ENCODE peak calls at places on chromosomes 3 and 15, in five cellular contexts. One of them, this sample, is unnamed. For H3K4me1, the result is how much of the 10 kb centered on the place peaks cover.

GRCh38 chr3:197484204-197484901 is 71.4 kb downstream of the BDH1 start:
- DNase-seq in mammary epithelial cell: no peak
- DNase-seq in astrocyte: no peak
- DNase-seq in H1: no peak
- DNase-seq in K562: no peak
- DNase-seq in this sample: no peak

GRCh38 chr3:108051005-108051404 is 39.8 kb downstream of the CD47 start:
- DNase-seq in K562: no peak
- DNase-seq in astrocyte: peak
- DNase-seq in mammary epithelial cell: no peak
- DNase-seq in H1: no peak
- DNase-seq in this sample: peak

GRCh38 chr3:70358978-70359580 is 46.6 kb upstream of the MDFIC2 start:
- DNase-seq in astrocyte: peak
- DNase-seq in mammary epithelial cell: peak
- DNase-seq in H1: no peak
- DNase-seq in K562: no peak
- DNase-seq in this sample: peak

GRCh38 chr3:141710888-141711616 is 27.0 kb upstream of the RNF7 start:
- DNase-seq in mammary epithelial cell: peak
- DNase-seq in K562: no peak
- DNase-seq in H1: no peak
- DNase-seq in astrocyte: peak
- DNase-seq in this sample: peak

GRCh38 chr15:52491460-52491859 is 37.2 kb downstream of the MYO5A start:
- DNase-seq in K562: no peak
- DNase-seq in mammary epithelial cell: no peak
- DNase-seq in H1: no peak
- DNase-seq in astrocyte: no peak
- DNase-seq in this sample: peak

GRCh38 chr3:45944830-45945620 is 1.8 kb downstream of the CXCR6 start:
- DNase-seq in H1: no peak
- DNase-seq in astrocyte: no peak
- DNase-seq in K562: no peak
- DNase-seq in mammary epithelial cell: no peak
- DNase-seq in this sample: no peak

GRCh38 chr3:67790043-67790442 is 135.6 kb upstream of the SUCLG2 start:
- DNase-seq in K562: peak
- DNase-seq in mammary epithelial cell: peak
- DNase-seq in H1: peak
- DNase-seq in astrocyte: peak
- DNase-seq in this sample: peak

GRCh38 chr3:115766587-115767492 is 143.5 kb downstream of the GAP43 start:
- DNase-seq in K562: no peak
- DNase-seq in mammary epithelial cell: peak
- DNase-seq in H1: no peak
- DNase-seq in astrocyte: peak
- DNase-seq in this sample: peak

GRCh38 chr3:167941234-167941995 is 154.3 kb downstream of the GOLIM4 start:
- DNase-seq in astrocyte: peak
- DNase-seq in mammary epithelial cell: peak
- DNase-seq in H1: no peak
- DNase-seq in K562: peak
- DNase-seq in this sample: peak

GRCh38 chr3:129665024-129665768 is 58.7 kb upstream of the PLXND1 start:
- DNase-seq in mammary epithelial cell: peak
- DNase-seq in H1: no peak
- DNase-seq in astrocyte: peak
- DNase-seq in K562: no peak
- DNase-seq in this sample: peak

GRCh38 chr15:69610264-69610663 is 157.6 kb downstream of the RPLP1 start:
- DNase-seq in K562: no peak
- DNase-seq in astrocyte: no peak
- DNase-seq in H1: no peak
- DNase-seq in mammary epithelial cell: no peak
- DNase-seq in this sample: no peak

GRCh38 chr3:141294848-141295247 is 63.2 kb downstream of the PXYLP1 start:
- DNase-seq in H1: no peak
- DNase-seq in K562: no peak
- DNase-seq in mammary epithelial cell: peak
- DNase-seq in astrocyte: peak
- DNase-seq in this sample: peak

GRCh38 chr15:59236394-59236793 is 29.8 kb downstream of the LDHAL6B start:
- DNase-seq in H1: no peak
- DNase-seq in mammary epithelial cell: no peak
- DNase-seq in K562: no peak
- DNase-seq in astrocyte: no peak
- DNase-seq in this sample: no peak

GRCh38 chr3:139460096-139460495 is 16.2 kb downstream of the RBP2 start:
- DNase-seq in astrocyte: no peak
- DNase-seq in mammary epithelial cell: no peak
- DNase-seq in K562: no peak
- DNase-seq in H1: no peak
- DNase-seq in this sample: no peak

GRCh38 chr15:66038387-66039116 is 169.3 kb downstream of the RAB11A start:
- DNase-seq in K562: no peak
- DNase-seq in astrocyte: no peak
- DNase-seq in mammary epithelial cell: no peak
- DNase-seq in H1: no peak
- DNase-seq in this sample: no peak

GRCh38 chr3:87350367-87351199 is 74.2 kb upstream of the POU1F1 start:
- DNase-seq in mammary epithelial cell: peak
- DNase-seq in astrocyte: peak
- DNase-seq in H1: no peak
- DNase-seq in K562: peak
- DNase-seq in this sample: peak

GRCh38 chr3:136818191-136818850 is 605 bp upstream of the SLC35G2 start:
- DNase-seq in K562: peak
- DNase-seq in astrocyte: peak
- DNase-seq in H1: no peak
- DNase-seq in mammary epithelial cell: no peak
- DNase-seq in this sample: peak

GRCh38 chr3:177427540-177427939 is 230.3 kb upstream of the TBL1XR1 start:
- DNase-seq in mammary epithelial cell: peak
- DNase-seq in K562: no peak
- DNase-seq in H1: no peak
- DNase-seq in astrocyte: peak
- DNase-seq in this sample: peak

GRCh38 chr3:33144433-33144832 is 30.6 kb downstream of the CRTAP start:
- DNase-seq in K562: peak
- DNase-seq in astrocyte: no peak
- DNase-seq in mammary epithelial cell: no peak
- DNase-seq in H1: peak
- DNase-seq in this sample: peak

GRCh38 chr3:86239956-86240355 is 751.0 kb downstream of the VGLL3 start:
- DNase-seq in astrocyte: no peak
- DNase-seq in mammary epithelial cell: no peak
- DNase-seq in K562: no peak
- DNase-seq in H1: no peak
- DNase-seq in this sample: no peak

GRCh38 chr3:115187149-115187757 is 40.2 kb upstream of the ZBTB20 start:
- DNase-seq in mammary epithelial cell: no peak
- DNase-seq in K562: no peak
- DNase-seq in H1: no peak
- DNase-seq in astrocyte: no peak
- DNase-seq in this sample: no peak

GRCh38 chr3:73601031-73601430 is 23.7 kb downstream of the PDZRN3 start:
- DNase-seq in H1: no peak
- DNase-seq in astrocyte: no peak
- DNase-seq in K562: no peak
- DNase-seq in mammary epithelial cell: no peak
- DNase-seq in this sample: no peak

GRCh38 chr3:73601476-73601875 is 23.3 kb downstream of the PDZRN3 start:
- DNase-seq in mammary epithelial cell: no peak
- DNase-seq in astrocyte: no peak
- DNase-seq in H1: no peak
- DNase-seq in K562: no peak
- DNase-seq in this sample: no peak

GRCh38 chr3:73600293-73600938 is 24.3 kb downstream of the PDZRN3 start:
- DNase-seq in H1: no peak
- DNase-seq in astrocyte: peak
- DNase-seq in K562: no peak
- DNase-seq in mammary epithelial cell: no peak
- DNase-seq in this sample: no peak

GRCh38 chr3:73603771-73604171 is 21.0 kb downstream of the PDZRN3 start:
- DNase-seq in astrocyte: peak
- DNase-seq in H1: no peak
- DNase-seq in mammary epithelial cell: no peak
- DNase-seq in K562: no peak
- DNase-seq in this sample: no peak

DNA sequence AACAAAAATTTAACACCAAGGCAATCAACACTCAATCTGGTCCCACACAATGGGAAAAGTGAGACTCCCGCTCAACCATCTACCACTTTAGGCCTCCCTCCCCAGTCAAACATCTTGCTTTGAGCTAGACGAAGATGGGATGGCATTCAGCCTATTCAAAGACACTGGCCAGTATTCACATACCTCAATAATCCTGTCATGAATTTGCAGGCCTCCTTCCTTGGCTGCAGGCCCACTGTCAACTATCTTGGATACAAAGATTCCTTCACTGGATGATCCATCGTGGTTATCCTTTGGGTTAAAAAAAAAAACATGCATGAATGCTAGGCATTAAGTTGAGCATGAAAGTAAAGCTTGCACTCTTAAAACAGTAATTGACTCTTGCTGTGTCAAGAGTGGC is 22.6 kb downstream of the PDZRN3 start:
- DNase-seq in H1: no peak
- DNase-seq in K562: no peak
- DNase-seq in mammary epithelial cell: peak
- DNase-seq in astrocyte: peak
- DNase-seq in this sample: no peak
- H3K4me1 ChIP-seq in H1: under half
- H3K4me1 ChIP-seq in K562: under half
- H3K4me1 ChIP-seq in mammary epithelial cell: under half
- H3K4me1 ChIP-seq in astrocyte: under half
- H3K4me1 ChIP-seq in this sample: under half

GRCh38 chr3:36926292-36926897 is 18.5 kb downstream of the TRANK1 start:
- DNase-seq in K562: no peak
- DNase-seq in H1: no peak
- DNase-seq in astrocyte: no peak
- DNase-seq in mammary epithelial cell: no peak
- DNase-seq in this sample: no peak
- H3K9ac ChIP-seq in K562: no peak
- H3K9ac ChIP-seq in H1: no peak
- H3K9ac ChIP-seq in astrocyte: no peak
- H3K9ac ChIP-seq in mammary epithelial cell: no peak
- H3K9ac ChIP-seq in this sample: no peak

GRCh38 chr15:34755419-34755773 is 598 bp upstream of the GJD2 start:
- DNase-seq in mammary epithelial cell: no peak
- DNase-seq in K562: no peak
- DNase-seq in astrocyte: no peak
- DNase-seq in H1: no peak
- DNase-seq in this sample: no peak
- TF ChIP-seq EZH2 in mammary epithelial cell: no peak
- TF ChIP-seq EZH2 in K562: no peak
- TF ChIP-seq EZH2 in astrocyte: no peak
- TF ChIP-seq EZH2 in H1: no peak
- TF ChIP-seq EZH2 in this sample: no peak

GRCh38 chr15:40095381-40096093 is 13.1 kb downstream of the BMF start:
- DNase-seq in H1: no peak
- DNase-seq in mammary epithelial cell: no peak
- DNase-seq in K562: no peak
- DNase-seq in astrocyte: no peak
- DNase-seq in this sample: no peak
- H3K4me1 ChIP-seq in H1: under half
- H3K4me1 ChIP-seq in mammary epithelial cell: under half
- H3K4me1 ChIP-seq in K562: under half
- H3K4me1 ChIP-seq in astrocyte: half or more
- H3K4me1 ChIP-seq in this sample: half or more

GRCh38 chr3:127140501-127141460 is 52.1 kb upstream of the PRR23E start:
- DNase-seq in H1: no peak
- DNase-seq in K562: no peak
- DNase-seq in astrocyte: no peak
- DNase-seq in mammary epithelial cell: no peak
- DNase-seq in this sample: no peak
- H3K9ac ChIP-seq in H1: no peak
- H3K9ac ChIP-seq in K562: no peak
- H3K9ac ChIP-seq in astrocyte: no peak
- H3K9ac ChIP-seq in mammary epithelial cell: no peak
- H3K9ac ChIP-seq in this sample: no peak

GRCh38 chr3:50272911-50273688 is 4.2 kb downstream of the SEMA3B start:
- DNase-seq in mammary epithelial cell: peak
- DNase-seq in K562: peak
- DNase-seq in H1: no peak
- DNase-seq in astrocyte: no peak
- DNase-seq in this sample: peak
- TF ChIP-seq EZH2 in mammary epithelial cell: no peak
- TF ChIP-seq EZH2 in K562: no peak
- TF ChIP-seq EZH2 in H1: no peak
- TF ChIP-seq EZH2 in astrocyte: no peak
- TF ChIP-seq EZH2 in this sample: no peak

GRCh38 chr15:94255540-94255939 is 24.2 kb downstream of the MCTP2 start:
- DNase-seq in astrocyte: no peak
- DNase-seq in K562: no peak
- DNase-seq in mammary epithelial cell: no peak
- DNase-seq in H1: no peak
- DNase-seq in this sample: no peak
- H3K4me1 ChIP-seq in astrocyte: under half
- H3K4me1 ChIP-seq in K562: under half
- H3K4me1 ChIP-seq in mammary epithelial cell: under half
- H3K4me1 ChIP-seq in H1: under half
- H3K4me1 ChIP-seq in this sample: under half

This sample was measured in PC-3.